ENCODE peak calls at places on chromosomes 3 and 15, in four cellular contexts. I is bronchial epithelial cell, N is heart right ventricle, F is fibroblast of pulmonary artery. L is an unnamed sample.

GRCh38 chr3:11291808-11292207 is 19.6 kb downstream of the ATG7 start:
- DNase-seq in I (no peak), N (peak), F (no peak), L (no peak)

GRCh38 chr3:151347432-151347831 is 18.1 kb upstream of the P2RY13 start:
- DNase-seq in I (no peak), N (no peak), F (no peak), L (no peak)

GRCh38 chr3:42814246-42814645 is 5.0 kb downstream of the ACKR2 start:
- DNase-seq in I (no peak), N (no peak), F (no peak), L (no peak)

GRCh38 chr3:137349949-137350348 is 392.2 kb downstream of the IL20RB start:
- DNase-seq in I (no peak), N (no peak), F (no peak), L (no peak)

GRCh38 chr15:56678562-56678961 is 54.7 kb downstream of the ZNF280D start:
- DNase-seq in I (no peak), N (no peak), F (no peak), L (no peak)

GRCh38 chr3:179278151-179278550 is 27.2 kb upstream of the KCNMB3 start:
- DNase-seq in I (no peak), N (no peak), F (no peak), L (no peak)

GRCh38 chr3:14248849-14249523 is 70.4 kb downstream of the LSM3 start:
- DNase-seq in I (no peak), N (no peak), F (no peak), L (no peak)

GRCh38 chr15:101188517-101189340 is 63.1 kb downstream of the CHSY1 start:
- DNase-seq in I (peak), N (no peak), F (peak), L (peak)

GRCh38 chr15:64558460-64559179 is 98.2 kb downstream of the ZNF609 start:
- DNase-seq in I (no peak), N (no peak), F (no peak), L (no peak)

GRCh38 chr15:74857082-74857655 is 14.2 kb upstream of the ULK3 start:
- DNase-seq in I (peak), N (no peak), F (no peak), L (no peak)

GRCh38 chr3:11126653-11127052 is 27.6 kb upstream of the HRH1 start:
- DNase-seq in I (no peak), N (no peak), F (no peak), L (no peak)

GRCh38 chr3:122392868-122393844 is 9.2 kb downstream of the FAM162A start:
- DNase-seq in I (peak), N (no peak), F (peak), L (peak)

GRCh38 chr3:126358038-126358815 is 1.0 kb upstream of the KLF15 start:
- DNase-seq in I (no peak), N (no peak), F (no peak), L (no peak)

GRCh38 chr3:138687236-138687635 is 78.7 kb downstream of the FAIM start:
- DNase-seq in I (peak), N (no peak), F (peak), L (peak)

GRCh38 chr3:180684807-180685206 is 5.5 kb upstream of the CCDC39 start:
- DNase-seq in I (no peak), N (no peak), F (no peak), L (no peak)

GRCh38 chr3:180693656-180694055 is 14.4 kb upstream of the CCDC39 start:
- DNase-seq in I (no peak), N (no peak), F (no peak), L (no peak)

DNA sequence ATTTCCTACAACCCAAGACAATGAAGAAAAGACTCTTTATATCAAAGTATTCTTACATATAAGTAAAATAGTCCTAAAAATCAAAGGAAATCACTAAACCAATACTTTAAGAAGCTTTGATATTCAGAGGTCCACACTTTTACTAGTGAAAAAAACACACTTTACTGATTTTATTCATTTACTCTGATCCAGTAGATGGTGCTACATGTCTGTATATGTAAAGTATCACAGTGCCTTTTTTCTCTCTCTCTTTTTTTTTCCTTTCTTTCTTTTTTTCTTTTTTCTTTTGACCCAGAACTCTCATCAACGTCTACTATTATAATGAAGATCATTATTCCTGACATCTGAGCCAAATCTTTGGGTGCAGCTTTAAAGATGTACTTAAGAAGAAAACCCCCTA is 10.8 kb upstream of the CCDC39 start:
- DNase-seq in I (peak), N (no peak), F (no peak), L (no peak)
- TF ChIP-seq CTCF in I (no peak), N (no peak), F (no peak), L (no peak)

GRCh38 chr15:63371297-63371918 is 10.2 kb downstream of the CA12 start:
- DNase-seq in I (peak), N (no peak), F (peak), L (peak)
- H3K4me3 ChIP-seq in I (no peak), N (no peak), F (no peak), L (no peak)

DNA sequence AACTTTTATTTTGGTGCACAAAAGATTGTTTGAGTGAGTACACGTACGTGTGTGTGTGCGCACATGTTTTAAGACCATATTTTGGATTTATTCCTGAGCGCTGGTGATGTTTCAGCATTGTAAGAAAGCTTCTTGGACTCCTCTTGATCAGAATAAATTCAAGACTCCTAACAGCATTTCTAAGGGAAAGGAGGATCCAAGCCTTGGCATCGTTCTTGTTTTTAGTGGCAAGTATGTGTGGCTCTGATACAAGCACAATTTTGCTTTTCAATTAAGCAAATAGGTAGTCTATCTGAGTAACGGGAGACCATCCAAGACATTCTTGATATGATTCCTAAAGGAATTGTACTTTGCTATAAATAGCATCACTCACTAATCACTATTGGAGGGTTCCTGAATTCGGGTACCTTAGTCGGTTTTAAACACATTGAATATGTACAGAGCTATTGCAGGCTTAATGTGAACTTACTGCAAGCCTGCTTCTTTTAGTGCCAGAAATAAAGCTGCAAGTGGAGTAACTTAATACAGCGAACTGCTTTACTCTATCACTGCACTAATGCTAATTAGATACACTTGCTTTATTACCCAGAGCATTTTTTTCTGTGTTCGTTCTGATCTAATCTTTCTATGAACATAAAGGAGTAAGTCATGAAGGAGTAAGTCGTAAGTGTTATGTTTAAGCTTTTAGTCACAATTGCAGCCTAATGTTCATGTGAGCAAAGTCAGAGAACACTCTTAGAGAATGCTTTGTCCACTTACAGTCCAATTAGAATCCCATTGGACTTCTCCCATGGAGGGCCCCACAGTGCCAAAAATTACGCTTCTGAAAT is 186.3 kb downstream of the MCTP2 start:
- DNase-seq in I (no peak), N (no peak), F (no peak), L (no peak)
- TF ChIP-seq CTCF in I (no peak), N (no peak), F (no peak), L (no peak)

DNA sequence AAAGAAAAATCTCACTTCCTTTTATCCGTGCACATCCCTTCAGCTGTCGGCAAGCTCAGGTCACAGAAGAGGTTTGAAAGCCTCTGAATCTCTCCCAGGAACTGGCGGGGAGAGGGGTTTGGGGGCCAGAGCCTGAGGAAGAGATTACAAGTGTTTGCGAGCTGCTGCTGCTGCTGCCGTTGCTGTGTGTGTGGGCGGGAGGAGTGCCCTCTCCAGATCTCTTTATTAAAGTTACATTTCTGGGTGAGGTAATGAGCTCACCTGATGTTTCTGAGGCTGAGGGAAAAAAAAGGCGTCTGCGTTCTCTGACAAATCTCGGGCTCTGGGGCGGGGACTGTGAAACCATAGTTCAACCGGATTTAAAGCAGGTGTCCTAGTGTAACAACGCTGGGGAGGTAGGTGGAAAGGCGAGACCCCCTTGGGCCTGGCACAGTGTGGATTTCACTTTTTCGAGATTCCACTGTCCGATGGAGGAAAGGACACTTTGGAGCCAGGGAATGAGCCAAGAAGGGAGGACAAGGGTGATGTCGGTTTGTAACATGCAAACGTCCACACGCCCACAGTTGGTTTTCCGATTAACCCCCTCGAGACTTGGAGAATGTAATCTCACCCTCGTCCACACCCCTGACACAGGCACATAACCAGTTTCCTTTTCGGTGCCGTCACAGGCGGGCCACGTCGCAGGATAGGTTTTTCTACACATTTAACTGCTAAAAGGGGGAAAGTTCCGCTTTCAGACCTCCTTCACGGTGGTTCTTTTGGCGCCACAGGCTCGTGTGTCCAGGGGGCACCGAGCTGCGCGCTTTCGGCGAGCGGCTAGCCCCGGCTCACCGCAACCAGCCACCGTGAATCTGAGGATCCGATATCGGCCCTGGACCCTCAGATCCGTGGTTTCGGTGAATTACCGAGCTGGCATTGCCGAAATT is 2.1 kb downstream of the ALCAM start:
- DNase-seq in I (peak), N (peak), F (peak), L (peak)
- H3K4me3 ChIP-seq in I (peak), N (peak), F (peak), L (peak)

GRCh38 chr3:46907271-46907670 is 29.8 kb downstream of the PTH1R start:
- DNase-seq in I (no peak), N (no peak), F (no peak), L (no peak)

GRCh38 chr3:46909535-46910161 is 32.1 kb downstream of the PTH1R start:
- DNase-seq in I (peak), N (peak), F (peak), L (peak)

GRCh38 chr3:46907960-46908293 is 30.4 kb downstream of the PTH1R start:
- DNase-seq in I (no peak), N (no peak), F (no peak), L (no peak)

GRCh38 chr3:46908986-46909534 is 31.5 kb downstream of the PTH1R start:
- DNase-seq in I (no peak), N (no peak), F (no peak), L (no peak)

DNA sequence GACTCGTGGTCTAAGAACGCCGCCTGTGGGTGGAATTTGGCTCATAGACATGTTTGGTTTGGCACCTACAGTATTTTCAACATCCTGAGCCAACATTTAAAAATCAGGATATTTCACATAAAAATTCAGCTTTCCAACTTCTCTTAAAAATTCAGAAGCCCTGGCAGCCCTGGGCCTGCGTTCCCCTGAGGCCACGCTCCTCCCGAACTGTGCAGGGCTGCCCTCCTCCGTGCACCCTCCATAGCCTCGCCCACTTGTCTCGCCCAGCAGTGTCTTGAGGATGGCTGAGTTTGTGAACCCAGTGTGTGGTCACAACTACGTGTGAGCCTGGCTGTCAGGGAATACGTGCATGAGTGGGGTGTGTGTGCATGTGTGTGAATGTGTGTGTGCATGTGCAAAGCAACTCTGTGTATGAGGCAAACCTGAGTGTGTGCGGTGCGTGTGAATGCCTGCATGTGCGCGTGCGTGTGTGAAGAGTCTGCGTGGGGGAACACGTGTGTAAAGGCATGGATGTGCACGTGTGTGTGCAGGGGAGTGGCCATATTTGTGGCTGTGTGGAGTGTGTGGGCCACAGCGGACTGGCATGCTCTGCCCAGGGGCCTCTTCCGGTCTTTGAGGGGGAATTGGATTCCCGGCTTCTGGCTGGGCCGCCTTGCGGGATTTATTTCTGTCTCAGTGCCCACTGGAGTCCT is 30.9 kb downstream of the PTH1R start:
- DNase-seq in I (peak), N (no peak), F (peak), L (peak)
- TF ChIP-seq CTCF in I (peak), N (peak), F (peak), L (peak)

L was measured in epithelial cell of esophagus.